ENCODE peak calls at places on chromosomes 13 and 19, in ten cellular contexts. One of them, this sample, is unnamed.

GRCh38 chr13:25276748-25277147 is 10.5 kb downstream of the MTMR6 start:
- DNase-seq in skeletal muscle cell: no peak
- DNase-seq in pancreas: no peak
- DNase-seq in caudate nucleus: no peak
- DNase-seq in stimulated activated CD4-positive, alpha-beta T cell treated with anti-CD3 and anti-CD28 coated beads, Interleukin-4, amount 100 ng/mL, for 4 hours: no peak
- DNase-seq in G401: no peak
- DNase-seq in H1: no peak
- DNase-seq in kidney epithelial cell: no peak
- DNase-seq in T-helper 1 cell: no peak
- DNase-seq in AG09309: no peak
- DNase-seq in this sample: no peak

GRCh38 chr19:3225677-3226093 is 1.2 kb downstream of the CELF5 start:
- DNase-seq in skeletal muscle cell: no peak
- DNase-seq in H1: no peak
- DNase-seq in T-helper 1 cell: no peak
- DNase-seq in AG09309: no peak
- DNase-seq in G401: peak; percentile 43
- DNase-seq in caudate nucleus: no peak
- DNase-seq in stimulated activated CD4-positive, alpha-beta T cell treated with anti-CD3 and anti-CD28 coated beads, Interleukin-4, amount 100 ng/mL, for 4 hours: no peak
- DNase-seq in kidney epithelial cell: no peak
- DNase-seq in pancreas: no peak
- DNase-seq in this sample: no peak

GRCh38 chr13:40878321-40878720 is 88.9 kb downstream of the SLC25A15 start:
- DNase-seq in G401: no peak
- DNase-seq in skeletal muscle cell: no peak
- DNase-seq in stimulated activated CD4-positive, alpha-beta T cell treated with anti-CD3 and anti-CD28 coated beads, Interleukin-4, amount 100 ng/mL, for 4 hours: no peak
- DNase-seq in H1: no peak
- DNase-seq in T-helper 1 cell: no peak
- DNase-seq in pancreas: no peak
- DNase-seq in kidney epithelial cell: peak; percentile 79
- DNase-seq in AG09309: no peak
- DNase-seq in caudate nucleus: no peak
- DNase-seq in this sample: no peak

GRCh38 chr19:19817357-19817756 is 4.2 kb downstream of the ZNF506 start:
- DNase-seq in skeletal muscle cell: no peak
- DNase-seq in AG09309: no peak
- DNase-seq in T-helper 1 cell: peak; percentile 26
- DNase-seq in G401: no peak
- DNase-seq in caudate nucleus: no peak
- DNase-seq in kidney epithelial cell: no peak
- DNase-seq in H1: no peak
- DNase-seq in pancreas: no peak
- DNase-seq in stimulated activated CD4-positive, alpha-beta T cell treated with anti-CD3 and anti-CD28 coated beads, Interleukin-4, amount 100 ng/mL, for 4 hours: peak; percentile 50
- DNase-seq in this sample: peak; percentile 69

GRCh38 chr19:29666634-29667389 is 1.6 kb downstream of the PLEKHF1 start:
- DNase-seq in G401: peak; percentile 34
- DNase-seq in caudate nucleus: no peak
- DNase-seq in T-helper 1 cell: no peak
- DNase-seq in kidney epithelial cell: no peak
- DNase-seq in pancreas: no peak
- DNase-seq in H1: peak; percentile 68
- DNase-seq in AG09309: no peak
- DNase-seq in skeletal muscle cell: no peak
- DNase-seq in stimulated activated CD4-positive, alpha-beta T cell treated with anti-CD3 and anti-CD28 coated beads, Interleukin-4, amount 100 ng/mL, for 4 hours: no peak
- DNase-seq in this sample: no peak

GRCh38 chr13:42174344-42175162 is 97.4 kb upstream of the AKAP11 start:
- DNase-seq in caudate nucleus: no peak
- DNase-seq in H1: no peak
- DNase-seq in kidney epithelial cell: no peak
- DNase-seq in stimulated activated CD4-positive, alpha-beta T cell treated with anti-CD3 and anti-CD28 coated beads, Interleukin-4, amount 100 ng/mL, for 4 hours: no peak
- DNase-seq in skeletal muscle cell: no peak
- DNase-seq in G401: no peak
- DNase-seq in AG09309: no peak
- DNase-seq in pancreas: no peak
- DNase-seq in T-helper 1 cell: no peak
- DNase-seq in this sample: no peak

GRCh38 chr19:8373867-8374813 is 10.2 kb downstream of the ANGPTL4 start:
- DNase-seq in T-helper 1 cell: no peak
- DNase-seq in caudate nucleus: no peak
- DNase-seq in stimulated activated CD4-positive, alpha-beta T cell treated with anti-CD3 and anti-CD28 coated beads, Interleukin-4, amount 100 ng/mL, for 4 hours: no peak
- DNase-seq in kidney epithelial cell: no peak
- DNase-seq in G401: no peak
- DNase-seq in AG09309: no peak
- DNase-seq in H1: no peak
- DNase-seq in skeletal muscle cell: no peak
- DNase-seq in pancreas: peak; percentile 93
- DNase-seq in this sample: no peak

GRCh38 chr13:55038230-55038629 is 2009.6 kb downstream of the OLFM4 start:
- DNase-seq in H1: no peak
- DNase-seq in pancreas: no peak
- DNase-seq in skeletal muscle cell: no peak
- DNase-seq in kidney epithelial cell: no peak
- DNase-seq in caudate nucleus: no peak
- DNase-seq in T-helper 1 cell: no peak
- DNase-seq in AG09309: no peak
- DNase-seq in G401: no peak
- DNase-seq in stimulated activated CD4-positive, alpha-beta T cell treated with anti-CD3 and anti-CD28 coated beads, Interleukin-4, amount 100 ng/mL, for 4 hours: no peak
- DNase-seq in this sample: no peak

GRCh38 chr13:48126944-48127814 is 32.3 kb upstream of the MED4 start:
- DNase-seq in stimulated activated CD4-positive, alpha-beta T cell treated with anti-CD3 and anti-CD28 coated beads, Interleukin-4, amount 100 ng/mL, for 4 hours: peak; percentile 8
- DNase-seq in T-helper 1 cell: no peak
- DNase-seq in skeletal muscle cell: peak; percentile 32
- DNase-seq in kidney epithelial cell: peak; percentile 9
- DNase-seq in H1: no peak
- DNase-seq in AG09309: peak; percentile 51
- DNase-seq in G401: peak; percentile 98
- DNase-seq in caudate nucleus: no peak
- DNase-seq in pancreas: no peak
- DNase-seq in this sample: peak; percentile 26

GRCh38 chr19:6424190-6424938 is at the start of gene KHSRP:
- DNase-seq in stimulated activated CD4-positive, alpha-beta T cell treated with anti-CD3 and anti-CD28 coated beads, Interleukin-4, amount 100 ng/mL, for 4 hours: peak; percentile 40
- DNase-seq in caudate nucleus: no peak
- DNase-seq in H1: peak; percentile 59
- DNase-seq in skeletal muscle cell: no peak
- DNase-seq in AG09309: no peak
- DNase-seq in T-helper 1 cell: no peak
- DNase-seq in pancreas: peak; percentile 100
- DNase-seq in kidney epithelial cell: no peak
- DNase-seq in G401: no peak
- DNase-seq in this sample: no peak

GRCh38 chr19:46386996-46387712 is 26.2 kb downstream of the CCDC8 start:
- DNase-seq in stimulated activated CD4-positive, alpha-beta T cell treated with anti-CD3 and anti-CD28 coated beads, Interleukin-4, amount 100 ng/mL, for 4 hours: no peak
- DNase-seq in H1: no peak
- DNase-seq in T-helper 1 cell: no peak
- DNase-seq in kidney epithelial cell: no peak
- DNase-seq in G401: no peak
- DNase-seq in pancreas: no peak
- DNase-seq in AG09309: no peak
- DNase-seq in caudate nucleus: no peak
- DNase-seq in skeletal muscle cell: no peak
- DNase-seq in this sample: no peak

GRCh38 chr19:7191946-7192691 is 102.1 kb downstream of the INSR start:
- DNase-seq in T-helper 1 cell: no peak
- DNase-seq in H1: no peak
- DNase-seq in caudate nucleus: no peak
- DNase-seq in pancreas: no peak
- DNase-seq in skeletal muscle cell: no peak
- DNase-seq in stimulated activated CD4-positive, alpha-beta T cell treated with anti-CD3 and anti-CD28 coated beads, Interleukin-4, amount 100 ng/mL, for 4 hours: peak; percentile 40
- DNase-seq in G401: no peak
- DNase-seq in kidney epithelial cell: no peak
- DNase-seq in AG09309: no peak
- DNase-seq in this sample: peak; percentile 34

This sample was measured in T-cell.